ENCODE peak calls at places on chromosome 6, in seven cellular contexts. A is astrocyte of the hippocampus; Q is upper lobe of right lung; M is endothelial cell of umbilical vein; D is T47D; G is CD8-positive, alpha-beta T cell; B is NCI-H774. L is an unnamed sample.

GRCh38 chr6:5138995-5139827 is 54.1 kb downstream of the PPP1R3G start:
- DNase-seq in A (no peak), Q (no peak), M (no peak), D (no peak), G (no peak), B (no peak), L (no peak)

GRCh38 chr6:102679844-102680243 is 1286.3 kb downstream of the GRIK2 start:
- DNase-seq in A (no peak), Q (no peak), M (no peak), D (no peak), G (no peak), B (no peak), L (no peak)

GRCh38 chr6:136921936-136922679 is at the start of gene SLC35D3:
- DNase-seq in A (no peak), Q (no peak), M (peak; percentile 14), D (no peak), G (no peak), B (peak; percentile 46), L (peak; percentile 39)

GRCh38 chr6:153401751-153402150 is 270.7 kb upstream of the RGS17 start:
- DNase-seq in A (no peak), Q (no peak), M (no peak), D (no peak), G (no peak), B (no peak), L (no peak)

GRCh38 chr6:68559716-68560115 is 75.4 kb upstream of the ADGRB3 start:
- DNase-seq in A (peak; percentile 79), Q (no peak), M (no peak), D (no peak), G (no peak), B (peak; percentile 81), L (no peak)

GRCh38 chr6:148513145-148514071 is 170.8 kb downstream of the SASH1 start:
- DNase-seq in A (no peak), Q (no peak), M (no peak), D (no peak), G (no peak), B (no peak), L (no peak)

GRCh38 chr6:157762636-157763035 is 60.4 kb upstream of the SNX9 start:
- DNase-seq in A (no peak), Q (no peak), M (peak; percentile 39), D (no peak), G (no peak), B (no peak), L (no peak)

GRCh38 chr6:16243055-16243454 is 4.7 kb downstream of the GMPR start:
- DNase-seq in A (peak; percentile 93), Q (no peak), M (peak; percentile 44), D (no peak), G (no peak), B (peak; percentile 76), L (no peak)

GRCh38 chr6:138289739-138290138 is 71.4 kb upstream of the PBOV1 start:
- DNase-seq in A (no peak), Q (no peak), M (no peak), D (peak; percentile 23), G (no peak), B (peak; percentile 8), L (no peak)

GRCh38 chr6:138987299-138987642 is 782 bp downstream of the REPS1 start:
- DNase-seq in A (no peak), Q (peak; percentile 77), M (peak; percentile 34), D (no peak), G (no peak), B (no peak), L (no peak)

GRCh38 chr6:145904391-145904790 is 59.8 kb downstream of the SHPRH start:
- DNase-seq in A (no peak), Q (no peak), M (no peak), D (no peak), G (no peak), B (no peak), L (peak; percentile 5)

GRCh38 chr6:108565091-108565766 is 4.5 kb downstream of the FOXO3 start:
- DNase-seq in A (no peak), Q (no peak), M (peak; percentile 33), D (no peak), G (no peak), B (no peak), L (peak; percentile 85)

GRCh38 chr6:90355965-90356364 is 59.3 kb upstream of the BACH2 start:
- DNase-seq in A (no peak), Q (no peak), M (no peak), D (no peak), G (no peak), B (no peak), L (no peak)

GRCh38 chr6:20202070-20202658 is 10.1 kb downstream of the MBOAT1 start:
- DNase-seq in A (peak; percentile 44), Q (no peak), M (peak; percentile 5), D (no peak), G (no peak), B (peak; percentile 51), L (peak; percentile 55)

GRCh38 chr6:45728674-45729073 is 287.0 kb downstream of the CLIC5 start:
- DNase-seq in A (peak; percentile 36), Q (no peak), M (no peak), D (no peak), G (no peak), B (no peak), L (no peak)

GRCh38 chr6:25342784-25343183 is 63.6 kb downstream of the CARMIL1 start:
- DNase-seq in A (no peak), Q (no peak), M (peak; percentile 63), D (no peak), G (no peak), B (no peak), L (no peak)

GRCh38 chr6:82298012-82298411 is 50.5 kb upstream of the IBTK start:
- DNase-seq in A (no peak), Q (no peak), M (no peak), D (no peak), G (no peak), B (no peak), L (no peak)

GRCh38 chr6:4381379-4381778 is 246.0 kb upstream of the ECI2 start:
- DNase-seq in A (no peak), Q (no peak), M (peak; percentile 68), D (no peak), G (no peak), B (no peak), L (no peak)

GRCh38 chr6:4554645-4555044 is 221.6 kb upstream of the CDYL start:
- DNase-seq in A (no peak), Q (no peak), M (no peak), D (no peak), G (no peak), B (no peak), L (no peak)

GRCh38 chr6:26556263-26557070 is 18.3 kb downstream of the HMGN4 start:
- DNase-seq in A (peak; percentile 83), Q (no peak), M (peak; percentile 59), D (no peak), G (no peak), B (peak; percentile 71), L (peak; percentile 60)

GRCh38 chr6:85163553-85163952 is 286.3 kb upstream of the NT5E start:
- DNase-seq in A (no peak), Q (no peak), M (no peak), D (no peak), G (no peak), B (no peak), L (no peak)

L was measured in GM06990.